ENCODE peak calls at places on chromosomes 12 and 14, in seven cellular contexts. H is body of pancreas, T is pancreas, F is foreskin fibroblast, Y is heart right ventricle, L is uterus, N is kidney epithelial cell. R is an unnamed sample.

GRCh38 chr12:125193798-125194562 is 128.7 kb downstream of the AACS start:
- DNase-seq in T (no peak), L (no peak), H (no peak), F (peak), Y (no peak), N (no peak), R (no peak)

GRCh38 chr14:98290596-98290995 is 981.4 kb downstream of the BCL11B start:
- DNase-seq in T (no peak), Y (no peak), L (no peak), F (no peak), N (peak), H (no peak), R (no peak)

GRCh38 chr12:62291888-62292760 is 31.9 kb downstream of the USP15 start:
- DNase-seq in Y (no peak), L (no peak), H (no peak), N (peak), F (peak), T (no peak), R (no peak)

GRCh38 chr14:24013654-24014514 is 25.2 kb downstream of the DHRS4L2 start:
- DNase-seq in Y (peak), L (no peak), T (peak), H (peak), N (peak), F (peak), R (no peak)

GRCh38 chr12:58504539-58504938 is 415.8 kb downstream of the LRIG3 start:
- DNase-seq in F (peak), N (no peak), L (no peak), Y (no peak), H (no peak), T (no peak), R (no peak)

GRCh38 chr12:59723520-59723919 is 127.7 kb downstream of the SLC16A7 start:
- DNase-seq in N (no peak), L (no peak), H (no peak), F (no peak), T (no peak), Y (no peak), R (no peak)

GRCh38 chr12:57131896-57132744 is 3.8 kb downstream of the LRP1 start:
- DNase-seq in H (no peak), L (no peak), N (no peak), T (no peak), Y (no peak), F (no peak), R (no peak)

GRCh38 chr14:53399057-53399456 is 245.9 kb upstream of the DDHD1 start:
- DNase-seq in Y (no peak), F (peak), L (no peak), H (no peak), N (no peak), T (no peak), R (no peak)

GRCh38 chr12:25734529-25735180 is 181.6 kb upstream of the LMNTD1 start:
- DNase-seq in Y (no peak), N (no peak), F (no peak), H (no peak), T (no peak), L (no peak), R (no peak)

GRCh38 chr14:20305265-20306078 is at the start of gene TTC5:
- DNase-seq in T (peak), H (peak), F (peak), N (peak), L (peak), Y (peak), R (peak)

GRCh38 chr14:20306079-20306423 is 300 bp upstream of the TTC5 start:
- DNase-seq in H (no peak), L (no peak), F (no peak), Y (no peak), T (no peak), N (no peak), R (no peak)

DNA sequence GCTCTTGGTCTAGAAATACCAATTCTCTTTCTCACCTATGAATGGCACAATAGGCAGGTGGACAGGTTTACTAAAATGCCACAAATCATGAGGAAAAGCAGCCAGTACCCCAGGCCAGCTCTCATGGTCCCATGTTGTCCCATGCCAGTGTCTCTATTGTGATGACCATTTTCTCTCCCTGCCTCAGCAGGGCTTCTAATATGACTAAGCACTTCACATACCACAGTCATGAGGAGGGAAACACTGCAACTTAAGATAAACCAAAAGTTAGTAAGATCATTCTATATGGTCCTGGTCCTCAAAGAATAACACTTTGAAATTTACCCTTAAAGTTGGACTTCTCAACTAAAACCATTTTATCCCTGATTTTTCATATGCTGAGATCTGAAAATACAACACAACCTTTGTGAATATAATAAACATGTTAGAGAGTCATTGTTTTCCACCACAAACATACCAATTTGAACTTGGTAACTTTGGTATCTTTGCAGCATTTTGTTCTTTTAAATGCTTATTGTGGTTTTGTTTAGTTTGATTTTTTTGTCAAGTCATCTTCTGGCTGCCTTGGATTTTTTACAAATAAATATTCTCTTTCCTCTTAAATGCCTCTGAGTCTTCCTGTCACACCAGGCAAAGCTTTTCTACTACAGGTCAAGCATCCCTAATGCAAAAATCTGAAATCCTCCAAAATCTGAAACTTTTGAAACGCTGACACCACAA is 3.5 kb downstream of the TTC5 start:
- DNase-seq in F (peak), T (no peak), H (no peak), L (no peak), Y (no peak), N (no peak), R (no peak)
- H3K4me3 ChIP-seq in F (no peak), T (no peak), H (no peak), L (no peak), Y (no peak), N (no peak), R (no peak)

DNA sequence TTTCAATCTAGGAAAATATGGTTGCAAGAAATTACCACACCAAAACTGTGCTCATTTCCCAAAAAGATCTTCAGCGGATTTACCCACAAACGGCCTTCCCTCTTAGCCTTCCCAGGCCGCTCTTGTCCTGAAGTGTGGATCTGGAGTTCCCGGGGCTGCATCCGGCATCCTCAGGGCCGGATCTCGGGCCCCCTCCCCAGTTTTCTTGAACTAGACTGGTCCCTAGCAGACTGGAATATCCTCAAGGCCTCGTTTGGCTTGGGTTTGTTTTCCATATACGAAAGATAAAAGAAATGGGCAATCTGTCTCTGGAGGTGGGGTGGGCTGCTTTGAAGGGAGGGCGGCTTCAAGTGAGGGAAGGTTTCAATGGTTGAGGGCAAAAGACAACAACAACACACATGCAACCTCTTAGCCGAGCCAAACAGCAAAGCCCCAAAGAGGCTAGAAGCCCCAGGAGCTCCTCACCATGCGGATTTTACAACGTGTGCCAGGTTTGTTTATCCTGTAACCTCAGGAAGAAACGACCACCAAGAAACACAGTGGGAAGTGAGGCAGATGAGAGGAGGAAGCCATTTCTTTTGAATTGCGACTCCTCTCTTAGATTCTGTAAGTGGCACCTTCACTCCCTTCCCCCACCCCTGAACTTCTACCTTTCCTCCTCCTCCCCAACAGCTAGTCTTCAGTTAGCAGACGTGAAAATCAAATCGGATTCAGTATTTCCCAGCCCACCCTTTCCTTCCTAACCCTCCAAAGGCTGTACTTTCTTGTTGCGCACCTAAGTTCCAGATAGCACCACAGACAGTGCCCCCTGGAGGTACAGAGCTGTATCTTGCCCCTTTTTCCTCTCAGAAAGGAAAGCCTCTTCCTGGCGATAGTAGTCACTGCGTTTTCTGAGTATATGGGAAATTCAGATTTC is 2.6 kb downstream of the MYF6 start:
- DNase-seq in L (no peak), F (no peak), H (peak), Y (no peak), N (no peak), T (no peak), R (peak)
- H3K4me3 ChIP-seq in L (no peak), F (no peak), H (no peak), Y (no peak), N (no peak), T (no peak), R (peak)

GRCh38 chr12:122729583-122730214 is 945 bp downstream of the HCAR1 start:
- DNase-seq in N (no peak), L (no peak), F (no peak), H (no peak), Y (no peak), T (no peak), R (no peak)
- H3K4me3 ChIP-seq in N (no peak), L (no peak), F (no peak), H (no peak), Y (no peak), T (no peak), R (no peak)

GRCh38 chr14:101963611-101964296 is 619 bp upstream of the DYNC1H1 start:
- DNase-seq in L (peak), H (no peak), Y (no peak), F (no peak), T (peak), N (no peak), R (no peak)

GRCh38 chr14:101961746-101962502 is 2.4 kb upstream of the DYNC1H1 start:
- DNase-seq in H (no peak), L (no peak), T (no peak), N (no peak), Y (no peak), F (no peak), R (no peak)

GRCh38 chr14:101962503-101962874 is 1.9 kb upstream of the DYNC1H1 start:
- DNase-seq in L (peak), N (peak), T (peak), H (peak), F (peak), Y (peak), R (no peak)

GRCh38 chr14:101964297-101965144 is at the start of gene DYNC1H1:
- DNase-seq in H (peak), Y (peak), L (peak), N (peak), T (peak), F (peak), R (peak)

GRCh38 chr14:101963052-101963451 is 1.3 kb upstream of the DYNC1H1 start:
- DNase-seq in T (no peak), L (no peak), Y (no peak), F (no peak), N (no peak), H (no peak), R (no peak)
- H3K4me3 ChIP-seq in T (no peak), L (no peak), Y (no peak), F (no peak), N (no peak), H (no peak), R (no peak)

DNA sequence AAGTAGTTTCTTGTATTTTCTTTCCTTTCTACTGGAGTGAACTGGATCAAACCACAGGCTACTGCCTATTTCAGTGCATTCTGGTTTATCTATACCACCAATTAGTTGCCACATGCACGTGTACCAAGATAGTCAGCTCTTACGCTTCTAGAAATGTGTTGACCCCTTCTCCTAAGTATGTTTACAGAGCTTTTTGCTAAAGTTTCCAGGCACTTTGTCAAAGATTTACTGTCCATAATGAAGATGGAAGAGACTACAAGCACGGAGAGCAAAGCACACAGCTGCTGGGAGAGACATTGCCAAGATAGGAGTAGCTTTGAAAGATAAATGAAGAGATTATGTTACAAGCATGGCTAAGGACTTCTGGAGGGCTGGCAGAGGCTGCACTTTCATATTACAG is 59.1 kb upstream of the KITLG start:
- DNase-seq in H (peak), F (no peak), L (no peak), Y (no peak), N (no peak), T (no peak), R (no peak)
- H3K4me3 ChIP-seq in H (no peak), F (peak), L (no peak), Y (no peak), N (no peak), T (no peak), R (no peak)

GRCh38 chr12:88108021-88108420 is 33.9 kb downstream of the CEP290 start:
- DNase-seq in F (peak), Y (no peak), H (no peak), T (no peak), L (no peak), N (no peak), R (no peak)

GRCh38 chr12:88113871-88114270 is 28.0 kb downstream of the CEP290 start:
- DNase-seq in F (peak), N (no peak), L (no peak), T (no peak), H (no peak), Y (no peak), R (no peak)

GRCh38 chr12:88111074-88111652 is 30.7 kb downstream of the CEP290 start:
- DNase-seq in H (no peak), N (peak), Y (no peak), F (peak), T (no peak), L (no peak), R (no peak)
- H3K4me3 ChIP-seq in H (no peak), N (no peak), Y (peak), F (peak), T (no peak), L (no peak), R (peak)